ENCODE peak calls at places on chromosomes 1 and 21, in eight cellular contexts. One of them, this sample, is unnamed.

GRCh38 chr1:156709743-156710489 is 4.5 kb upstream of the CRABP2 start:
- DNase-seq in right lobe of liver: no peak
- DNase-seq in PC-3: peak
- DNase-seq in H1: no peak
- DNase-seq in uterus: peak
- DNase-seq in stomach: peak
- DNase-seq in AG04450: no peak
- DNase-seq in tibial artery: peak
- DNase-seq in this sample: peak

GRCh38 chr1:111747282-111747734 is 8.1 kb upstream of the INKA2 start:
- DNase-seq in right lobe of liver: no peak
- DNase-seq in PC-3: peak
- DNase-seq in H1: peak
- DNase-seq in uterus: no peak
- DNase-seq in stomach: peak
- DNase-seq in AG04450: no peak
- DNase-seq in tibial artery: peak
- DNase-seq in this sample: peak

GRCh38 chr1:189939967-189940366 is 537.7 kb downstream of the BRINP3 start:
- DNase-seq in right lobe of liver: no peak
- DNase-seq in PC-3: peak
- DNase-seq in H1: no peak
- DNase-seq in uterus: no peak
- DNase-seq in stomach: no peak
- DNase-seq in AG04450: no peak
- DNase-seq in tibial artery: no peak
- DNase-seq in this sample: peak

GRCh38 chr1:20198296-20198695 is 12.0 kb upstream of the PLA2G2C start:
- DNase-seq in right lobe of liver: no peak
- DNase-seq in PC-3: no peak
- DNase-seq in H1: no peak
- DNase-seq in uterus: no peak
- DNase-seq in stomach: no peak
- DNase-seq in AG04450: no peak
- DNase-seq in tibial artery: no peak
- DNase-seq in this sample: no peak

GRCh38 chr21:44740721-44741120 is 29.3 kb upstream of the TSPEAR start:
- DNase-seq in right lobe of liver: no peak
- DNase-seq in PC-3: no peak
- DNase-seq in H1: peak
- DNase-seq in uterus: no peak
- DNase-seq in stomach: no peak
- DNase-seq in AG04450: no peak
- DNase-seq in tibial artery: no peak
- DNase-seq in this sample: no peak

GRCh38 chr1:91752324-91752723 is 133.6 kb downstream of the TGFBR3 start:
- DNase-seq in right lobe of liver: no peak
- DNase-seq in PC-3: no peak
- DNase-seq in H1: no peak
- DNase-seq in uterus: no peak
- DNase-seq in stomach: no peak
- DNase-seq in AG04450: no peak
- DNase-seq in tibial artery: no peak
- DNase-seq in this sample: no peak

GRCh38 chr21:31343030-31343510 is 991 bp downstream of the TIAM1 start:
- DNase-seq in right lobe of liver: no peak
- DNase-seq in PC-3: peak
- DNase-seq in H1: no peak
- DNase-seq in uterus: no peak
- DNase-seq in stomach: no peak
- DNase-seq in AG04450: no peak
- DNase-seq in tibial artery: no peak
- DNase-seq in this sample: no peak

GRCh38 chr1:2215909-2216766 is 12.0 kb upstream of the SKI start:
- DNase-seq in right lobe of liver: no peak
- DNase-seq in PC-3: no peak
- DNase-seq in H1: no peak
- DNase-seq in uterus: peak
- DNase-seq in stomach: no peak
- DNase-seq in AG04450: no peak
- DNase-seq in tibial artery: no peak
- DNase-seq in this sample: no peak

GRCh38 chr1:182671779-182672486 is 12.5 kb downstream of the RGS8 start:
- DNase-seq in right lobe of liver: no peak
- DNase-seq in PC-3: no peak
- DNase-seq in H1: no peak
- DNase-seq in uterus: no peak
- DNase-seq in stomach: no peak
- DNase-seq in AG04450: no peak
- DNase-seq in tibial artery: no peak
- DNase-seq in this sample: no peak

GRCh38 chr1:214469290-214469689 is 82.1 kb downstream of the PTPN14 start:
- DNase-seq in right lobe of liver: no peak
- DNase-seq in PC-3: no peak
- DNase-seq in H1: no peak
- DNase-seq in uterus: no peak
- DNase-seq in stomach: no peak
- DNase-seq in AG04450: no peak
- DNase-seq in tibial artery: no peak
- DNase-seq in this sample: no peak

GRCh38 chr1:160210563-160210962 is 5.4 kb downstream of the PEA15 start:
- DNase-seq in right lobe of liver: no peak
- DNase-seq in PC-3: no peak
- DNase-seq in H1: no peak
- DNase-seq in uterus: no peak
- DNase-seq in stomach: no peak
- DNase-seq in AG04450: no peak
- DNase-seq in tibial artery: no peak
- DNase-seq in this sample: no peak

GRCh38 chr1:170114916-170115315 is 30.8 kb upstream of the NTMT2 start:
- DNase-seq in right lobe of liver: no peak
- DNase-seq in PC-3: peak
- DNase-seq in H1: no peak
- DNase-seq in uterus: no peak
- DNase-seq in stomach: no peak
- DNase-seq in AG04450: peak
- DNase-seq in tibial artery: no peak
- DNase-seq in this sample: peak

GRCh38 chr1:245516178-245516829 is 361.5 kb downstream of the KIF26B start:
- DNase-seq in right lobe of liver: no peak
- DNase-seq in PC-3: peak
- DNase-seq in H1: no peak
- DNase-seq in uterus: no peak
- DNase-seq in stomach: no peak
- DNase-seq in AG04450: peak
- DNase-seq in tibial artery: no peak
- DNase-seq in this sample: no peak

GRCh38 chr1:112508242-112509004 is at the start of gene WNT2B:
- DNase-seq in right lobe of liver: no peak
- DNase-seq in PC-3: no peak
- DNase-seq in H1: peak
- DNase-seq in uterus: no peak
- DNase-seq in stomach: peak
- DNase-seq in AG04450: no peak
- DNase-seq in tibial artery: no peak
- DNase-seq in this sample: no peak

GRCh38 chr1:101152633-101153032 is 84.2 kb upstream of the S1PR1 start:
- DNase-seq in right lobe of liver: no peak
- DNase-seq in PC-3: no peak
- DNase-seq in H1: no peak
- DNase-seq in uterus: no peak
- DNase-seq in stomach: no peak
- DNase-seq in AG04450: no peak
- DNase-seq in tibial artery: no peak
- DNase-seq in this sample: no peak

GRCh38 chr1:224809613-224810012 is 119.9 kb upstream of the DNAH14 start:
- DNase-seq in right lobe of liver: no peak
- DNase-seq in PC-3: no peak
- DNase-seq in H1: no peak
- DNase-seq in uterus: no peak
- DNase-seq in stomach: no peak
- DNase-seq in AG04450: no peak
- DNase-seq in tibial artery: no peak
- DNase-seq in this sample: no peak

GRCh38 chr1:174789399-174789798 is 210.3 kb upstream of the CACYBP start:
- DNase-seq in right lobe of liver: no peak
- DNase-seq in PC-3: peak
- DNase-seq in H1: no peak
- DNase-seq in uterus: no peak
- DNase-seq in stomach: no peak
- DNase-seq in AG04450: no peak
- DNase-seq in tibial artery: no peak
- DNase-seq in this sample: peak

GRCh38 chr1:88655145-88655544 is 28.9 kb upstream of the PKN2 start:
- DNase-seq in right lobe of liver: no peak
- DNase-seq in PC-3: no peak
- DNase-seq in H1: no peak
- DNase-seq in uterus: no peak
- DNase-seq in stomach: no peak
- DNase-seq in AG04450: no peak
- DNase-seq in tibial artery: no peak
- DNase-seq in this sample: no peak

GRCh38 chr1:88658419-88658818 is 25.7 kb upstream of the PKN2 start:
- DNase-seq in right lobe of liver: no peak
- DNase-seq in PC-3: peak
- DNase-seq in H1: no peak
- DNase-seq in uterus: no peak
- DNase-seq in stomach: no peak
- DNase-seq in AG04450: no peak
- DNase-seq in tibial artery: no peak
- DNase-seq in this sample: no peak

GRCh38 chr1:88659552-88659951 is 24.5 kb upstream of the PKN2 start:
- DNase-seq in right lobe of liver: no peak
- DNase-seq in PC-3: no peak
- DNase-seq in H1: no peak
- DNase-seq in uterus: no peak
- DNase-seq in stomach: no peak
- DNase-seq in AG04450: no peak
- DNase-seq in tibial artery: no peak
- DNase-seq in this sample: no peak

GRCh38 chr1:88650676-88651418 is 33.2 kb upstream of the PKN2 start:
- DNase-seq in right lobe of liver: no peak
- DNase-seq in PC-3: no peak
- DNase-seq in H1: no peak
- DNase-seq in uterus: no peak
- DNase-seq in stomach: no peak
- DNase-seq in AG04450: no peak
- DNase-seq in tibial artery: no peak
- DNase-seq in this sample: peak

DNA sequence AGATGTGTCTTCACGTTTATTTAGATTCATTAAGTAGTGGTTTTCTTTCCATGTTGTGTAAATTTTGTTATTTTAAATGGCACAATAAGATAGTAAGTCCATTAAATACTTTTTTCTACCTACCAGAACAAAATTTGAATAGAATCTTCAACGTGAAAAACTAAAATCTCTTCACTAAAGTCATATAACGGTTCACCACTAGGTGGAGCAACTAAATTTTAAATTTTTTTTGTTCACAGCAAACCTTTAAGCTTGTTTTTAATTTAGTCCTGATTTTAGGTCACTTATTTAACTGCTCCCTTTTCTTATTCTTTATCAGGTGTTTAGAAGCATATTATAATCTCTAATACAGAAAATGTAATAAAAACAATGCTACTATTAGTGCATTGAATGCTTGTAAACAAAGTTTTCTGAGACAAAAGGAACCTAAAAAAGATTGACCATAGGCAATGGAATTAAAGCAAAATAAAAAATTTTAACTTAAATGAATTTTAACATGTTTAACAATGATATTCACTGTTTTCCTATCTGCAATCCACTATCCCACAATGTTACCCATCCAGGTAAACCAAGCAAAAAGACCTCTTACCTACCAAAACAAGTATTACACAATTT is 28.3 kb upstream of the PKN2 start:
- DNase-seq in right lobe of liver: no peak
- DNase-seq in PC-3: peak
- DNase-seq in H1: no peak
- DNase-seq in uterus: no peak
- DNase-seq in stomach: no peak
- DNase-seq in AG04450: no peak
- DNase-seq in tibial artery: no peak
- DNase-seq in this sample: peak
- H3K4me3 ChIP-seq in right lobe of liver: no peak
- H3K4me3 ChIP-seq in PC-3: no peak
- H3K4me3 ChIP-seq in H1: no peak
- H3K4me3 ChIP-seq in uterus: no peak
- H3K4me3 ChIP-seq in stomach: no peak
- H3K4me3 ChIP-seq in AG04450: no peak
- H3K4me3 ChIP-seq in tibial artery: no peak
- H3K4me3 ChIP-seq in this sample: no peak

GRCh38 chr1:73100216-73100615 is 817.9 kb upstream of the NEGR1 start:
- DNase-seq in right lobe of liver: no peak
- DNase-seq in PC-3: peak
- DNase-seq in H1: no peak
- DNase-seq in uterus: no peak
- DNase-seq in stomach: no peak
- DNase-seq in AG04450: no peak
- DNase-seq in tibial artery: no peak
- DNase-seq in this sample: no peak
- TF ChIP-seq CTCF in right lobe of liver: no peak
- TF ChIP-seq CTCF in PC-3: peak
- TF ChIP-seq CTCF in H1: peak
- TF ChIP-seq CTCF in uterus: no peak
- TF ChIP-seq CTCF in stomach: no peak
- TF ChIP-seq CTCF in AG04450: no peak
- TF ChIP-seq CTCF in tibial artery: no peak
- TF ChIP-seq CTCF in this sample: no peak

GRCh38 chr21:29568020-29568419 is 269.3 kb downstream of the BACH1 start:
- DNase-seq in right lobe of liver: no peak
- DNase-seq in PC-3: no peak
- DNase-seq in H1: no peak
- DNase-seq in uterus: no peak
- DNase-seq in stomach: no peak
- DNase-seq in AG04450: no peak
- DNase-seq in tibial artery: no peak
- DNase-seq in this sample: no peak
- H3K4me3 ChIP-seq in right lobe of liver: no peak
- H3K4me3 ChIP-seq in PC-3: no peak
- H3K4me3 ChIP-seq in H1: no peak
- H3K4me3 ChIP-seq in uterus: no peak
- H3K4me3 ChIP-seq in stomach: no peak
- H3K4me3 ChIP-seq in AG04450: no peak
- H3K4me3 ChIP-seq in tibial artery: no peak
- H3K4me3 ChIP-seq in this sample: no peak

DNA sequence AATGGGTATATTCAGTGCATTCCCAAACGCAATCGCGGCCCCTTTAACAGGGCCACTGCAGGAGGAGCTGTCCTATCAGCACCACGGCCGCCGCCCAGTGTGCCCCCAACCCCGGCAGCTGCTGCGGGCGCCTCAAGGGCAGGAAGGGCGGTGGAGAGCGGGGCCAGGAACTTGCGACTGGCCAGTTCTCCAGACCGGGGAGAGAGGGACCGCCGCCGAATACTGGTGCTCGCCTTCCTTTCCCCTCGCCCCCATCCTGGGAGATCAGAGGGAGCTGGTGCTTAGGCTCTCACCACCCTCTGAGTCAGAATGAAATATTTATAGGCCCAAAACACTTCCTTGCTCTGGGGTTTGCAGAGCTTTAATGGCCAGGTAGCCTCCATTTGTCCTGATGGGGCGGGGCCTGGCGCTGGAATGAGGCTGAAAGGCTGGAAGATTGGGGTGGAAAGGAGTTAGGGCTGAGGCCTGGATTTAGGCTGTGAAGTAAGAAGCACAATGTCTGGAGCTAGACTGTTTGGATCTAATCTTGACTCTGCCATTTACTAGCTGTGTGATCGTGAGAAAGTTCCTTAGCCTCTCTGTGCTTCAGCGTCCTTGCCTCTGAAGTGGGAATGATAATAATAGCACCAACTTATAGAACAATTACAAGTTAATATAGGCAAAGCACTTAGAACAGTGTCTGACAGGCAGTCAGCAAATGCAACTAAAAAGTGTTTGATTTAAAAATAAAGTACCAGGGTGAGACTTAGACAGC is 75.5 kb downstream of the NAV1 start:
- DNase-seq in right lobe of liver: no peak
- DNase-seq in PC-3: no peak
- DNase-seq in H1: peak
- DNase-seq in uterus: no peak
- DNase-seq in stomach: peak
- DNase-seq in AG04450: no peak
- DNase-seq in tibial artery: no peak
- DNase-seq in this sample: no peak
- TF ChIP-seq CTCF in right lobe of liver: no peak
- TF ChIP-seq CTCF in PC-3: no peak
- TF ChIP-seq CTCF in H1: no peak
- TF ChIP-seq CTCF in uterus: no peak
- TF ChIP-seq CTCF in stomach: no peak
- TF ChIP-seq CTCF in AG04450: no peak
- TF ChIP-seq CTCF in tibial artery: no peak
- TF ChIP-seq CTCF in this sample: no peak

This sample was measured in fibroblast of the aortic adventitia.